ENCODE peak calls at places on chromosome 1, in ten cellular contexts. One of them, this sample, is unnamed.

GRCh38 chr1:235888119-235888643 is 21.5 kb upstream of the LYST start:
- DNase-seq in aorta: no peak
- DNase-seq in IMR-90: no peak
- DNase-seq in T-helper 17 cell: no peak
- DNase-seq in uterus: no peak
- DNase-seq in anterior cingulate cortex: no peak
- DNase-seq in ELF-1: no peak
- DNase-seq in CD14-positive monocyte: no peak
- DNase-seq in GDM1: no peak
- DNase-seq in body of pancreas: no peak
- DNase-seq in this sample: no peak

GRCh38 chr1:190679444-190679843 is 201.8 kb upstream of the BRINP3 start:
- DNase-seq in aorta: no peak
- DNase-seq in IMR-90: no peak
- DNase-seq in T-helper 17 cell: no peak
- DNase-seq in uterus: no peak
- DNase-seq in anterior cingulate cortex: no peak
- DNase-seq in ELF-1: no peak
- DNase-seq in CD14-positive monocyte: no peak
- DNase-seq in GDM1: no peak
- DNase-seq in body of pancreas: no peak
- DNase-seq in this sample: no peak

GRCh38 chr1:157558119-157558518 is 5.8 kb upstream of the FCRL5 start:
- DNase-seq in aorta: no peak
- DNase-seq in IMR-90: no peak
- DNase-seq in T-helper 17 cell: no peak
- DNase-seq in uterus: no peak
- DNase-seq in anterior cingulate cortex: no peak
- DNase-seq in ELF-1: no peak
- DNase-seq in CD14-positive monocyte: no peak
- DNase-seq in GDM1: no peak
- DNase-seq in body of pancreas: no peak
- DNase-seq in this sample: no peak

GRCh38 chr1:6927626-6928025 is 142.4 kb downstream of the CAMTA1 start:
- DNase-seq in aorta: no peak
- DNase-seq in IMR-90: peak; percentile 7
- DNase-seq in T-helper 17 cell: no peak
- DNase-seq in uterus: no peak
- DNase-seq in anterior cingulate cortex: no peak
- DNase-seq in ELF-1: no peak
- DNase-seq in CD14-positive monocyte: no peak
- DNase-seq in GDM1: no peak
- DNase-seq in body of pancreas: no peak
- DNase-seq in this sample: no peak

GRCh38 chr1:214989341-214989740 is 93.2 kb upstream of the KCNK2 start:
- DNase-seq in aorta: no peak
- DNase-seq in IMR-90: peak; percentile 83
- DNase-seq in T-helper 17 cell: no peak
- DNase-seq in uterus: no peak
- DNase-seq in anterior cingulate cortex: no peak
- DNase-seq in ELF-1: no peak
- DNase-seq in CD14-positive monocyte: no peak
- DNase-seq in GDM1: no peak
- DNase-seq in body of pancreas: no peak
- DNase-seq in this sample: no peak

GRCh38 chr1:179731643-179732042 is 11.4 kb upstream of the FAM163A start:
- DNase-seq in aorta: no peak
- DNase-seq in IMR-90: no peak
- DNase-seq in T-helper 17 cell: no peak
- DNase-seq in uterus: no peak
- DNase-seq in anterior cingulate cortex: no peak
- DNase-seq in ELF-1: no peak
- DNase-seq in CD14-positive monocyte: no peak
- DNase-seq in GDM1: no peak
- DNase-seq in body of pancreas: no peak
- DNase-seq in this sample: no peak

GRCh38 chr1:203271962-203272632 is 33.2 kb upstream of the BTG2 start:
- DNase-seq in aorta: no peak
- DNase-seq in IMR-90: no peak
- DNase-seq in T-helper 17 cell: no peak
- DNase-seq in uterus: peak; percentile 57
- DNase-seq in anterior cingulate cortex: no peak
- DNase-seq in ELF-1: no peak
- DNase-seq in CD14-positive monocyte: no peak
- DNase-seq in GDM1: no peak
- DNase-seq in body of pancreas: peak; percentile 13
- DNase-seq in this sample: no peak

GRCh38 chr1:184953600-184954219 is 20.6 kb downstream of the NIBAN1 start:
- DNase-seq in aorta: no peak
- DNase-seq in IMR-90: peak; percentile 71
- DNase-seq in T-helper 17 cell: no peak
- DNase-seq in uterus: no peak
- DNase-seq in anterior cingulate cortex: no peak
- DNase-seq in ELF-1: no peak
- DNase-seq in CD14-positive monocyte: no peak
- DNase-seq in GDM1: no peak
- DNase-seq in body of pancreas: no peak
- DNase-seq in this sample: peak; percentile 79

GRCh38 chr1:63621075-63621474 is 27.9 kb downstream of the PGM1 start:
- DNase-seq in aorta: no peak
- DNase-seq in IMR-90: no peak
- DNase-seq in T-helper 17 cell: no peak
- DNase-seq in uterus: no peak
- DNase-seq in anterior cingulate cortex: no peak
- DNase-seq in ELF-1: no peak
- DNase-seq in CD14-positive monocyte: no peak
- DNase-seq in GDM1: no peak
- DNase-seq in body of pancreas: no peak
- DNase-seq in this sample: no peak

GRCh38 chr1:156164465-156164831 is 11.1 kb downstream of the SEMA4A start:
- DNase-seq in aorta: no peak
- DNase-seq in IMR-90: no peak
- DNase-seq in T-helper 17 cell: no peak
- DNase-seq in uterus: no peak
- DNase-seq in anterior cingulate cortex: no peak
- DNase-seq in ELF-1: no peak
- DNase-seq in CD14-positive monocyte: no peak
- DNase-seq in GDM1: no peak
- DNase-seq in body of pancreas: no peak
- DNase-seq in this sample: no peak

GRCh38 chr1:207084701-207085180 is 3.9 kb upstream of the C4BPB start:
- DNase-seq in aorta: no peak
- DNase-seq in IMR-90: peak; percentile 61
- DNase-seq in T-helper 17 cell: peak; percentile 17
- DNase-seq in uterus: peak; percentile 24
- DNase-seq in anterior cingulate cortex: no peak
- DNase-seq in ELF-1: peak; percentile 75
- DNase-seq in CD14-positive monocyte: peak; percentile 61
- DNase-seq in GDM1: peak; percentile 34
- DNase-seq in body of pancreas: peak; percentile 61
- DNase-seq in this sample: peak; percentile 63

GRCh38 chr1:100643430-100644196 is 75.9 kb upstream of the VCAM1 start:
- DNase-seq in aorta: no peak
- DNase-seq in IMR-90: peak; percentile 58
- DNase-seq in T-helper 17 cell: no peak
- DNase-seq in uterus: no peak
- DNase-seq in anterior cingulate cortex: no peak
- DNase-seq in ELF-1: no peak
- DNase-seq in CD14-positive monocyte: no peak
- DNase-seq in GDM1: no peak
- DNase-seq in body of pancreas: no peak
- DNase-seq in this sample: no peak

GRCh38 chr1:62407398-62408009 is 29.3 kb upstream of the USP1 start:
- DNase-seq in aorta: no peak
- DNase-seq in IMR-90: peak; percentile 55
- DNase-seq in T-helper 17 cell: no peak
- DNase-seq in uterus: no peak
- DNase-seq in anterior cingulate cortex: no peak
- DNase-seq in ELF-1: no peak
- DNase-seq in CD14-positive monocyte: no peak
- DNase-seq in GDM1: peak; percentile 5
- DNase-seq in body of pancreas: no peak
- DNase-seq in this sample: peak; percentile 64

GRCh38 chr1:231636157-231636556 is 9.6 kb downstream of the DISC1 start:
- DNase-seq in aorta: no peak
- DNase-seq in IMR-90: peak; percentile 80
- DNase-seq in T-helper 17 cell: no peak
- DNase-seq in uterus: no peak
- DNase-seq in anterior cingulate cortex: no peak
- DNase-seq in ELF-1: peak; percentile 51
- DNase-seq in CD14-positive monocyte: no peak
- DNase-seq in GDM1: no peak
- DNase-seq in body of pancreas: no peak
- DNase-seq in this sample: peak; percentile 61

GRCh38 chr1:71413441-71414170 is 332.8 kb upstream of the ZRANB2 start:
- DNase-seq in aorta: no peak
- DNase-seq in IMR-90: no peak
- DNase-seq in T-helper 17 cell: no peak
- DNase-seq in uterus: no peak
- DNase-seq in anterior cingulate cortex: no peak
- DNase-seq in ELF-1: no peak
- DNase-seq in CD14-positive monocyte: no peak
- DNase-seq in GDM1: no peak
- DNase-seq in body of pancreas: no peak
- DNase-seq in this sample: no peak

GRCh38 chr1:173395762-173396161 is 81.4 kb upstream of the PRDX6 start:
- DNase-seq in aorta: no peak
- DNase-seq in IMR-90: no peak
- DNase-seq in T-helper 17 cell: no peak
- DNase-seq in uterus: no peak
- DNase-seq in anterior cingulate cortex: no peak
- DNase-seq in ELF-1: no peak
- DNase-seq in CD14-positive monocyte: no peak
- DNase-seq in GDM1: no peak
- DNase-seq in body of pancreas: no peak
- DNase-seq in this sample: no peak

GRCh38 chr1:109977657-109978378 is 6.7 kb upstream of the AHCYL1 start:
- DNase-seq in aorta: no peak
- DNase-seq in IMR-90: no peak
- DNase-seq in T-helper 17 cell: no peak
- DNase-seq in uterus: no peak
- DNase-seq in anterior cingulate cortex: no peak
- DNase-seq in ELF-1: no peak
- DNase-seq in CD14-positive monocyte: no peak
- DNase-seq in GDM1: no peak
- DNase-seq in body of pancreas: no peak
- DNase-seq in this sample: no peak

This sample was measured in RKO.